ENCODE peak calls at places on chromosomes 5 and 9, in five cellular contexts. L, X, G, N and M are unnamed samples.

GRCh38 chr9:121735065-121735791 is 83.8 kb downstream of the DAB2IP start:
- DNase-seq in L (peak; percentile 93), X (peak; percentile 64), G (peak; percentile 50), N (no peak), M (peak; percentile 49)

GRCh38 chr9:94084314-94084713 is at the start of gene PTPDC1:
- DNase-seq in L (peak; percentile 86), X (peak; percentile 73), G (peak; percentile 40), N (peak; percentile 62), M (peak; percentile 84)

GRCh38 chr9:13485068-13485596 is 205.6 kb upstream of the MPDZ start:
- DNase-seq in L (no peak), X (peak; percentile 3), G (no peak), N (no peak), M (no peak)

GRCh38 chr5:145908206-145908945 is 28.0 kb upstream of the SH3RF2 start:
- DNase-seq in L (no peak), X (peak; percentile 31), G (no peak), N (no peak), M (no peak)

GRCh38 chr5:14767942-14768837 is 103.4 kb downstream of the ANKH start:
- DNase-seq in L (no peak), X (no peak), G (peak; percentile 14), N (no peak), M (no peak)

GRCh38 chr9:16552252-16552651 is 318.2 kb downstream of the BNC2 start:
- DNase-seq in L (no peak), X (no peak), G (no peak), N (no peak), M (peak; percentile 38)

GRCh38 chr5:41925555-41925946 is 470 bp downstream of the FBXO4 start:
- DNase-seq in L (no peak), X (peak; percentile 35), G (no peak), N (no peak), M (no peak)

GRCh38 chr5:102760815-102761214 is 5.7 kb downstream of the PAM start:
- DNase-seq in L (no peak), X (no peak), G (no peak), N (no peak), M (peak; percentile 21)

GRCh38 chr9:2872307-2872940 is 28.5 kb upstream of the PUM3 start:
- DNase-seq in L (peak; percentile 74), X (no peak), G (peak; percentile 50), N (no peak), M (peak; percentile 46)

DNA sequence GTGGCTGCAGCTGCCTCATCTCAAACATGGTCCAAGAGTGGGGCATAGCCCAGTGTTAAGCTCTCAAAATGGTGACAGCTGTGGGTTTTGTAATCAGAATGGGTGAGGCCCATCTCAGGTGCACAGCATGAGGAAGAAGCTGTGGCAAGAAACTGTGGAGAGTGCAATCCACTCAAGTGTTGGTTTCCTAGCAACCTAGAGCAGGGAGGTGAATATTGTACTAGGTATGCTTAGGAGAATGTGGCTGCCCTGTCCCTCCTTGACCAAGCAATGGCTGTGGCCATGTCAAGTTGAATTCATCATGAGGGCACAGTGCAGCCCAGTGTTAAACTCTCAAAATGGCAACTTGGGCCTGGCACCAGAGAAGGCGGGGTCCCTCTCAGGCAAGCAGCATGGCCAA is 160.5 kb upstream of the KCNN2 start:
- DNase-seq in L (no peak), X (no peak), G (no peak), N (no peak), M (no peak)
- H3K27ac ChIP-seq in L (no peak overlapping the region), X (no peak overlapping the region), G (no peak overlapping the region), N (no peak overlapping the region), M (no peak overlapping the region)

GRCh38 chr5:151700816-151701215 is 14.1 kb upstream of the SPARC start:
- DNase-seq in L (no peak), X (no peak), G (no peak), N (no peak), M (no peak)
- H3K27ac ChIP-seq in L (no peak overlapping the region), X (no peak overlapping the region), G (peak overlapping the region; percentile 99), N (peak overlapping the region; percentile 3), M (no peak overlapping the region)

DNA sequence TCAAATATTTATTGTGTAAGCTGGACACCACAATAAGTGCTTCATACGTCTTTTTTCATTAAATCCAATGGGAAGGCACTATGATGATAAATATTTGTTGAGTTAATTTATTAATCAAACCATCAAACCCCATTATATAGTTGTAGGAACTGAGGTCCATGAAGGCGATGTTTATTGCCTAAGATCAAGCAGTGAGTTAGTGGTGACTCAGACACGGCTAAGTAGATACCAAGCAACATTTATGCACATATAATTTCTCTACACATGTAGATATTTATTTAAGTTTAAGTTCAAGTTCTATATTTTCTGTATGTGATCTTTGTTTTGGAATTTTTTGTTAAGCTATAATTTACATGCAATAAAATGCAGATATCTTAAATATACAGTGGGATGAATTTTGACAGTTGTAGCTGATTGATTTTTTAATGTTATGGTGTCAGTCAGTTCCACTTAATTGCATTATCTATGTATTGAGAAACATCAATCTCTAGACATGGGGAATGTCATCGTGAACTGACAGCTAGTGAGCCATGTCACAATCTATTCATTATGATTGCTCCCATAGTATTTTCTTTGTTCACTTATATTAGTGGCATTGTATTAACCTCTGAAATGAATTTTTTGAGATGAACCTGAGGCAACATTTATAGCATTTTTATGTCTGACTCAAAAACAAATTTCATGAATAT is 12.0 kb upstream of the GARNL3 start:
- DNase-seq in L (no peak), X (peak; percentile 27), G (no peak), N (no peak), M (no peak)
- H3K27ac ChIP-seq in L (no peak overlapping the region), X (no peak overlapping the region), G (no peak overlapping the region), N (no peak overlapping the region), M (no peak overlapping the region)

GRCh38 chr5:32604800-32605765 is 19.7 kb downstream of the SUB1 start:
- DNase-seq in L (no peak), X (no peak), G (no peak), N (no peak), M (no peak)
- H3K27ac ChIP-seq in L (no peak overlapping the region), X (no peak overlapping the region), G (no peak overlapping the region), N (no peak overlapping the region), M (no peak overlapping the region)